ENCODE peak calls at places on chromosomes 6 and 20, in eight cellular contexts. D, J, X, G, F, I, E and S are unnamed samples.
A peak's percentile ranks its signal among the peaks of the same experiment; 100 is the strongest.

GRCh38 chr20:51400051-51400926 is 142.2 kb downstream of the NFATC2 start:
- DNase-seq in D (no peak), J (no peak), X (no peak), G (no peak), F (no peak), I (peak; percentile 38), E (no peak), S (peak; percentile 61)

GRCh38 chr6:90397929-90398674 is 101.5 kb upstream of the BACH2 start:
- DNase-seq in D (no peak), J (no peak), X (no peak), G (no peak), F (peak; percentile 44), I (no peak), E (no peak), S (peak; percentile 78)

GRCh38 chr6:22421187-22421586 is 124.4 kb upstream of the PRL start:
- DNase-seq in D (no peak), J (no peak), X (no peak), G (no peak), F (no peak), I (no peak), E (no peak), S (no peak)

GRCh38 chr6:140105857-140106256 is 731.4 kb upstream of the CITED2 start:
- DNase-seq in D (no peak), J (no peak), X (peak; percentile 16), G (no peak), F (no peak), I (no peak), E (no peak), S (no peak)

GRCh38 chr6:143110996-143111395 is 50.3 kb downstream of the AIG1 start:
- DNase-seq in D (no peak), J (no peak), X (no peak), G (no peak), F (no peak), I (no peak), E (no peak), S (no peak)

GRCh38 chr6:30615958-30616810 is 859 bp downstream of the PPP1R10 start:
- DNase-seq in D (no peak), J (no peak), X (no peak), G (no peak), F (peak; percentile 41), I (no peak), E (no peak), S (no peak)

GRCh38 chr6:52417675-52418111 is 2.4 kb upstream of the EFHC1 start:
- DNase-seq in D (no peak), J (no peak), X (no peak), G (no peak), F (no peak), I (no peak), E (no peak), S (no peak)

GRCh38 chr6:33192671-33193602 is 670 bp upstream of the COL11A2 start:
- DNase-seq in D (no peak), J (peak; percentile 60), X (peak; percentile 45), G (no peak), F (peak; percentile 34), I (peak; percentile 32), E (peak; percentile 63), S (no peak)

GRCh38 chr20:10487354-10488115 is 52.4 kb downstream of the SLX4IP start:
- DNase-seq in D (no peak), J (no peak), X (no peak), G (no peak), F (no peak), I (no peak), E (no peak), S (no peak)